ENCODE peak calls at places on chromosomes 7 and 10, in six cellular contexts. One of them, this sample, is unnamed. For H3K4me1, the result is how much of the 10 kb centered on the place peaks cover.

GRCh38 chr10:130902929-130903328 is 408.6 kb downstream of the TCERG1L start:
- DNase-seq in IMR-90: no peak
- DNase-seq in trophoblast cell: no peak
- DNase-seq in mesenchymal stem cell: no peak
- DNase-seq in H1: no peak
- DNase-seq in H9: no peak
- DNase-seq in this sample: no peak

GRCh38 chr10:106863549-106863948 is 301.0 kb downstream of the SORCS1 start:
- DNase-seq in trophoblast cell: no peak
- DNase-seq in H9: no peak
- DNase-seq in mesenchymal stem cell: no peak
- DNase-seq in IMR-90: no peak
- DNase-seq in H1: no peak
- DNase-seq in this sample: peak

GRCh38 chr7:74479066-74479781 is 25.5 kb downstream of the GTF2IRD1 start:
- DNase-seq in H9: no peak
- DNase-seq in H1: no peak
- DNase-seq in trophoblast cell: no peak
- DNase-seq in mesenchymal stem cell: no peak
- DNase-seq in IMR-90: peak
- DNase-seq in this sample: no peak

GRCh38 chr10:12448729-12449391 is 99.5 kb downstream of the CAMK1D start:
- DNase-seq in mesenchymal stem cell: peak
- DNase-seq in H9: no peak
- DNase-seq in H1: no peak
- DNase-seq in trophoblast cell: peak
- DNase-seq in IMR-90: peak
- DNase-seq in this sample: no peak

GRCh38 chr7:148866362-148866761 is 17.7 kb downstream of the EZH2 start:
- DNase-seq in H1: no peak
- DNase-seq in trophoblast cell: no peak
- DNase-seq in IMR-90: no peak
- DNase-seq in mesenchymal stem cell: no peak
- DNase-seq in H9: no peak
- DNase-seq in this sample: no peak

GRCh38 chr10:80429521-80429966 is 21.2 kb downstream of the PRXL2A start:
- DNase-seq in IMR-90: no peak
- DNase-seq in H9: no peak
- DNase-seq in H1: no peak
- DNase-seq in mesenchymal stem cell: no peak
- DNase-seq in trophoblast cell: peak
- DNase-seq in this sample: no peak

GRCh38 chr7:7895754-7896153 is 72.8 kb upstream of the GLCCI1 start:
- DNase-seq in trophoblast cell: no peak
- DNase-seq in H9: no peak
- DNase-seq in H1: no peak
- DNase-seq in mesenchymal stem cell: no peak
- DNase-seq in IMR-90: no peak
- DNase-seq in this sample: no peak

GRCh38 chr7:101753316-101753715 is 64.1 kb upstream of the CUX1 start:
- DNase-seq in H9: no peak
- DNase-seq in mesenchymal stem cell: no peak
- DNase-seq in trophoblast cell: no peak
- DNase-seq in H1: no peak
- DNase-seq in IMR-90: no peak
- DNase-seq in this sample: no peak

GRCh38 chr10:49000437-49001398 is 61.1 kb upstream of the LRRC18 start:
- DNase-seq in H9: no peak
- DNase-seq in trophoblast cell: no peak
- DNase-seq in IMR-90: no peak
- DNase-seq in H1: no peak
- DNase-seq in mesenchymal stem cell: no peak
- DNase-seq in this sample: no peak

GRCh38 chr7:123275036-123275753 is 75.4 kb upstream of the SLC13A1 start:
- DNase-seq in IMR-90: no peak
- DNase-seq in H1: no peak
- DNase-seq in H9: no peak
- DNase-seq in mesenchymal stem cell: peak
- DNase-seq in trophoblast cell: no peak
- DNase-seq in this sample: no peak

GRCh38 chr10:987635-987905 is 664 bp upstream of the GTPBP4 start:
- DNase-seq in mesenchymal stem cell: peak
- DNase-seq in H1: no peak
- DNase-seq in trophoblast cell: peak
- DNase-seq in IMR-90: peak
- DNase-seq in H9: peak
- DNase-seq in this sample: no peak

GRCh38 chr10:69451784-69452251 is 553 bp downstream of the TSPAN15 start:
- DNase-seq in H1: peak
- DNase-seq in IMR-90: no peak
- DNase-seq in trophoblast cell: no peak
- DNase-seq in mesenchymal stem cell: no peak
- DNase-seq in H9: peak
- DNase-seq in this sample: no peak

GRCh38 chr7:1046722-1047679 is 2.7 kb downstream of the GPR146 start:
- DNase-seq in H1: no peak
- DNase-seq in IMR-90: no peak
- DNase-seq in trophoblast cell: peak
- DNase-seq in mesenchymal stem cell: no peak
- DNase-seq in H9: no peak
- DNase-seq in this sample: no peak

GRCh38 chr10:101837753-101838152 is 5.8 kb downstream of the KCNIP2 start:
- DNase-seq in IMR-90: no peak
- DNase-seq in mesenchymal stem cell: no peak
- DNase-seq in H1: no peak
- DNase-seq in trophoblast cell: no peak
- DNase-seq in H9: no peak
- DNase-seq in this sample: no peak

GRCh38 chr7:19051767-19052375 is 65.6 kb downstream of the TWIST1 start:
- DNase-seq in trophoblast cell: peak
- DNase-seq in H9: no peak
- DNase-seq in mesenchymal stem cell: peak
- DNase-seq in H1: peak
- DNase-seq in IMR-90: peak
- DNase-seq in this sample: no peak

GRCh38 chr7:29921404-29922010 is 68.1 kb downstream of the SCRN1 start:
- DNase-seq in H9: peak
- DNase-seq in mesenchymal stem cell: peak
- DNase-seq in H1: peak
- DNase-seq in IMR-90: peak
- DNase-seq in trophoblast cell: peak
- DNase-seq in this sample: peak

GRCh38 chr10:2210083-2210482 is 472.8 kb upstream of the ADARB2 start:
- DNase-seq in H1: no peak
- DNase-seq in H9: no peak
- DNase-seq in IMR-90: no peak
- DNase-seq in trophoblast cell: no peak
- DNase-seq in mesenchymal stem cell: no peak
- DNase-seq in this sample: no peak

GRCh38 chr7:55020481-55020871 is 1.7 kb downstream of the EGFR start:
- DNase-seq in IMR-90: peak
- DNase-seq in H1: no peak
- DNase-seq in trophoblast cell: no peak
- DNase-seq in mesenchymal stem cell: peak
- DNase-seq in H9: no peak
- DNase-seq in this sample: no peak

GRCh38 chr10:131198843-131199242 is 112.7 kb downstream of the TCERG1L start:
- DNase-seq in trophoblast cell: no peak
- DNase-seq in IMR-90: no peak
- DNase-seq in mesenchymal stem cell: no peak
- DNase-seq in H9: peak
- DNase-seq in H1: no peak
- DNase-seq in this sample: no peak

GRCh38 chr7:131690446-131690845 is 134.0 kb upstream of the PODXL start:
- DNase-seq in H1: peak
- DNase-seq in H9: no peak
- DNase-seq in trophoblast cell: no peak
- DNase-seq in mesenchymal stem cell: no peak
- DNase-seq in IMR-90: no peak
- DNase-seq in this sample: no peak

GRCh38 chr7:127731431-127732080 is 79.6 kb downstream of the SND1 start:
- DNase-seq in mesenchymal stem cell: no peak
- DNase-seq in H9: no peak
- DNase-seq in H1: no peak
- DNase-seq in trophoblast cell: peak
- DNase-seq in IMR-90: no peak
- DNase-seq in this sample: no peak

GRCh38 chr10:126598009-126598408 is 72.5 kb downstream of the C10orf90 start:
- DNase-seq in trophoblast cell: peak
- DNase-seq in H9: peak
- DNase-seq in IMR-90: peak
- DNase-seq in H1: peak
- DNase-seq in mesenchymal stem cell: peak
- DNase-seq in this sample: peak

GRCh38 chr7:1694981-1695511 is 25.0 kb downstream of the ELFN1 start:
- DNase-seq in IMR-90: no peak
- DNase-seq in trophoblast cell: no peak
- DNase-seq in H1: peak
- DNase-seq in H9: peak
- DNase-seq in mesenchymal stem cell: no peak
- DNase-seq in this sample: no peak

GRCh38 chr7:102089175-102090098 is 197.2 kb upstream of the SH2B2 start:
- DNase-seq in mesenchymal stem cell: peak
- DNase-seq in H1: peak
- DNase-seq in H9: no peak
- DNase-seq in IMR-90: no peak
- DNase-seq in trophoblast cell: no peak
- DNase-seq in this sample: no peak

GRCh38 chr10:73782749-73783085 is 869 bp downstream of the CHCHD1 start:
- DNase-seq in H1: no peak
- DNase-seq in H9: no peak
- DNase-seq in trophoblast cell: no peak
- DNase-seq in mesenchymal stem cell: no peak
- DNase-seq in IMR-90: no peak
- DNase-seq in this sample: no peak

GRCh38 chr10:44008270-44008916 is 359.7 kb upstream of the ZNF32 start:
- DNase-seq in mesenchymal stem cell: no peak
- DNase-seq in H1: no peak
- DNase-seq in IMR-90: peak
- DNase-seq in H9: no peak
- DNase-seq in trophoblast cell: peak
- DNase-seq in this sample: no peak
- H3K4ac ChIP-seq in mesenchymal stem cell: no peak
- H3K4ac ChIP-seq in H1: no peak
- H3K4ac ChIP-seq in IMR-90: no peak
- H3K4ac ChIP-seq in H9: no peak
- H3K4ac ChIP-seq in trophoblast cell: no peak
- H3K4ac ChIP-seq in this sample: no peak

DNA sequence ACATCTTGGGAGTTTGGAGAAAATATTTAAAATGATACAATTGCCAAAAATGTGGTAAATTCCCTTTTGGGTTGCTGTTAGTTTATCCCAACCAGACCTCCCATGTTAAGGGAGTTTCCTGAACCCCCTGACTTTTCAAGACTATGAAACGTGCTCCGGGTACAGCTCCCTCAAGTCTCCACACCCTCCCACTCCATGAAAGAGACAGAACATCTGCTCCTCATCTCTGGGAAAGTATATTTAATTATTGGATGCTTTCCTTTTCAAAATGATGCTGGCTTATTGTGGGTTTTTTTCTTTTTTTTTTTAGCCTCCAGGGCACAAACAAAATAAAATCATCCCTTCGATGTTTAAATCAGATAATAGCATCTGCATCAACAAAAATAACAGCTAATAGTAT is 534.6 kb upstream of the NRP1 start:
- DNase-seq in H1: no peak
- DNase-seq in trophoblast cell: no peak
- DNase-seq in IMR-90: no peak
- DNase-seq in mesenchymal stem cell: no peak
- DNase-seq in H9: no peak
- DNase-seq in this sample: no peak
- H4K91ac ChIP-seq in H1: no peak
- H4K91ac ChIP-seq in trophoblast cell: no peak
- H4K91ac ChIP-seq in IMR-90: no peak
- H4K91ac ChIP-seq in mesenchymal stem cell: no peak
- H4K91ac ChIP-seq in H9: no peak
- H4K91ac ChIP-seq in this sample: no peak

GRCh38 chr10:52871191-52871843 is 98.7 kb upstream of the MBL2 start:
- DNase-seq in mesenchymal stem cell: no peak
- DNase-seq in H9: peak
- DNase-seq in IMR-90: no peak
- DNase-seq in H1: no peak
- DNase-seq in trophoblast cell: no peak
- DNase-seq in this sample: no peak

GRCh38 chr10:52879181-52879607 is 106.6 kb upstream of the MBL2 start:
- DNase-seq in H1: no peak
- DNase-seq in H9: no peak
- DNase-seq in trophoblast cell: no peak
- DNase-seq in IMR-90: peak
- DNase-seq in mesenchymal stem cell: peak
- DNase-seq in this sample: no peak

GRCh38 chr10:52877453-52877852 is 104.9 kb upstream of the MBL2 start:
- DNase-seq in IMR-90: no peak
- DNase-seq in trophoblast cell: no peak
- DNase-seq in mesenchymal stem cell: no peak
- DNase-seq in H1: no peak
- DNase-seq in H9: no peak
- DNase-seq in this sample: no peak

GRCh38 chr10:52874541-52874940 is 102.0 kb upstream of the MBL2 start:
- DNase-seq in H9: no peak
- DNase-seq in mesenchymal stem cell: no peak
- DNase-seq in H1: no peak
- DNase-seq in trophoblast cell: no peak
- DNase-seq in IMR-90: no peak
- DNase-seq in this sample: no peak

GRCh38 chr10:52875341-52875740 is 102.8 kb upstream of the MBL2 start:
- DNase-seq in IMR-90: no peak
- DNase-seq in trophoblast cell: no peak
- DNase-seq in H9: no peak
- DNase-seq in mesenchymal stem cell: no peak
- DNase-seq in H1: no peak
- DNase-seq in this sample: no peak
- H3K4me1 ChIP-seq in IMR-90: under half
- H3K4me1 ChIP-seq in trophoblast cell: under half
- H3K4me1 ChIP-seq in H9: under half
- H3K4me1 ChIP-seq in mesenchymal stem cell: under half
- H3K4me1 ChIP-seq in H1: under half
- H3K4me1 ChIP-seq in this sample: under half

DNA sequence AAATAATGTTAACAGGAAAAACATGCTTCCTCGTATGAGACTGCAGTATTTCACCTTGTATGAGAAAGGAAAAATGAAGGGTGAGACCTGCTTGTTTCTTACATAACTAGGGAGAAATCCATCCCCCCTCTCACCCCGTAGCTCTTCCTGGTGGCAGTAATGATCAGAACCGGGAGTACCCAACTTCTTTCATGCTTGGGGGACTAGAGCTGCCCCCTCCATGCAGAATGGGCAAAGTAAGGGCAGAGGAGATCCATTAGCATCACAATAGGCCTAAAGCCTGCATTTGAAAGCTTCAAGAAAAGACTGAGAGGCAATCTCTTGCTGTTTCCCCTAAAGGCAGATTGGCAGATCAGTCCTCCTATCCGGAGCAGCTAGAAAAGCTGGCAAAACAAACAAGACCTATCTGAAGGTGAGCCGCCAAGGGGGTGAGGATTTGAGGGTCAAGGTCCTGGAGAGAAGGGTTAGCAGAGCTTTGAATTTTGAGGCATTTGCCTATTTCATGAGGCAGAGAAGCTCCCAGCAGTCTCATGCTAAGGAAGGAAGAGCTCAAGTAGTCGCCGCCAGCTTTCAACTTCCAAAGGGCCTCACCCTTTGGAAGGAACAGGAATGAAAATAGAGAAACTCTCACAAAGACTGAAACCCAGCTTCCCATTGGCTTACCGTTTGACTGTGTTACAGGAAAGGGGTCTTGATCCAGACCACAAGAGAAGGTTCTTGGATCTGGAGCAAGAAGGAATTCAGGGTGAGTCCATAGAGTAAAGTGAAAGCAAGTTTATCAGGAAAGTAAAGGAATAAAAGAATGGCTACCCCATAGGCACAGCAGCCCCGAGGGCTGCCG is 36.2 kb downstream of the BAG3 start:
- DNase-seq in H1: peak
- DNase-seq in H9: peak
- DNase-seq in trophoblast cell: no peak
- DNase-seq in IMR-90: no peak
- DNase-seq in mesenchymal stem cell: peak
- DNase-seq in this sample: peak
- H3K4ac ChIP-seq in H1: no peak
- H3K4ac ChIP-seq in H9: no peak
- H3K4ac ChIP-seq in trophoblast cell: peak
- H3K4ac ChIP-seq in IMR-90: peak
- H3K4ac ChIP-seq in mesenchymal stem cell: peak
- H3K4ac ChIP-seq in this sample: no peak

This sample was measured in neuronal stem cell.